ENCODE peak calls at places on chromosomes 2 and 18, in four cellular contexts. M, X, B and K are unnamed samples.

GRCh38 chr2:182522428-182522896 is 95.6 kb upstream of the PDE1A start:
- DNase-seq in M (no peak), X (peak; percentile 59), B (no peak), K (peak; percentile 81)

GRCh38 chr2:202038471-202039277 is 5.0 kb downstream of the FZD7 start:
- DNase-seq in M (no peak), X (peak; percentile 85), B (no peak), K (no peak)

GRCh38 chr2:125721072-125721721 is 934.8 kb upstream of the GYPC start:
- DNase-seq in M (no peak), X (no peak), B (no peak), K (no peak)

GRCh38 chr2:10654069-10654468 is 35.7 kb downstream of the NOL10 start:
- DNase-seq in M (no peak), X (no peak), B (no peak), K (no peak)

GRCh38 chr2:105380432-105381118 is 18.3 kb downstream of the FHL2 start:
- DNase-seq in M (no peak), X (no peak), B (no peak), K (no peak)

GRCh38 chr2:49834433-49834832 is 680.1 kb upstream of the FSHR start:
- DNase-seq in M (no peak), X (no peak), B (no peak), K (no peak)

GRCh38 chr18:22485808-22486244 is 68.1 kb upstream of the CTAGE1 start:
- DNase-seq in M (no peak), X (no peak), B (no peak), K (no peak)

GRCh38 chr2:172782506-172783090 is 47.0 kb downstream of the RAPGEF4 start:
- DNase-seq in M (no peak), X (no peak), B (no peak), K (no peak)

GRCh38 chr18:55214969-55215368 is 255.7 kb upstream of the CCDC68 start:
- DNase-seq in M (no peak), X (no peak), B (no peak), K (no peak)

GRCh38 chr2:49241991-49242390 is 87.7 kb upstream of the FSHR start:
- DNase-seq in M (no peak), X (no peak), B (no peak), K (no peak)